ENCODE peak calls at places on chromosome 4, in four cellular contexts. L is left lung, T is progenitor cell of endocrine pancreas, Y is upper lobe of right lung. N is an unnamed sample.

GRCh38 chr4:186934841-186935443 is 211.3 kb upstream of the FAT1 start:
- DNase-seq in L (no peak), T (no peak), Y (no peak), N (no peak)

GRCh38 chr4:98653006-98653405 is 5.4 kb downstream of the TSPAN5 start:
- DNase-seq in L (no peak), T (no peak), Y (no peak), N (no peak)

GRCh38 chr4:126582737-126583136 is 1050.0 kb upstream of the INTU start:
- DNase-seq in L (peak; percentile 24), T (no peak), Y (no peak), N (no peak)

GRCh38 chr4:80309301-80310004 is 26.1 kb upstream of the CFAP299 start:
- DNase-seq in L (no peak), T (no peak), Y (no peak), N (no peak)

GRCh38 chr4:15182600-15183222 is 180.4 kb downstream of the CPEB2 start:
- DNase-seq in L (no peak), T (no peak), Y (no peak), N (no peak)

GRCh38 chr4:66691101-66691500 is 854.2 kb downstream of the CENPC start:
- DNase-seq in L (no peak), T (no peak), Y (no peak), N (no peak)

GRCh38 chr4:80446248-80446647 is 110.7 kb downstream of the CFAP299 start:
- DNase-seq in L (no peak), T (no peak), Y (no peak), N (no peak)

GRCh38 chr4:6464842-6465588 is 7.4 kb downstream of the PPP2R2C start:
- DNase-seq in L (no peak), T (no peak), Y (no peak), N (no peak)

GRCh38 chr4:134202136-134202535 is 547 bp upstream of the PABPC4L start:
- DNase-seq in L (no peak), T (no peak), Y (no peak), N (no peak)

GRCh38 chr4:16192631-16193483 is 33.4 kb downstream of the TAPT1 start:
- DNase-seq in L (no peak), T (no peak), Y (no peak), N (no peak)

DNA sequence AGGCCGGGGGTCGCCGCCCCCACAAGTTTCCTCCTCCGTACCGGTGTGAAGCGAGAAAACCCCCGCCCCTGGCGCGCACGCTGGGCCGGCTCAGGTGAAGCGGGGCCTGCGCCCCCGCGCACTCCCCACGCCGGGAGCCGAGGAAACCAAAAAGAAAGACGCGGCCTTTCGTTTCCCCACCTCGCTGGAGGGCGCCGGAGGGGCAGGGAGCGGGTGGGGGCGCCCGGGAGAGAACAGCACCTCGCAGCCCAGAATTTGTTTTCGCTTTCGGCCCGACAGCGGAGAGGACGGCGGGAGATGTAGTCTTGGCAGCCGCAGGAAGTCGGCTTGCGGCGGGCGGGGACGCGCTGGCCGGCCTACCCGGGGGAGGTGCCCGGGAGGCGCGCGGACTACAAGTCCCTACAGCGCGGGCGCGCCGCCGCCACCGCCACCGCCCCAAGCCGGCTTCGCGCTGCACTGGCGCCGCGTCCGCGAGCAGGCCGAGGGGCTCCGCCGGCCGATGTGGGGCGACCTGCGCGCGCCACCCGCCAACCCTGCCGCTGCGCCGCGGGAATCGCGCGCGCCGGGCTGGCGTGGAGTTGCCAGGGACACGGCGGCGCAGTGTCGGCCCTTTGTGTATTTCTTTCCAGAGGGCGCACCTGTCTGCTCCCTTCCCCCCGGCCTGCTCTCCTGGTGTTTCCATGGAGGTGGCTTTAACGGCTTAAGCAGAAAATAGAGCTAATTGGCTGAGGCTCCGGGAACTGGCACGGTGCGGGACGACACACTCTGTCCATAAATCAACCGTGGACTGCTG is at the start of gene OTUD4:
- DNase-seq in L (peak; percentile 100), T (peak; percentile 93), Y (peak; percentile 98), N (peak; percentile 91)
- TF ChIP-seq CTCF in L (no peak), T (peak; percentile 31), Y (peak; percentile 30), N (no peak)

DNA sequence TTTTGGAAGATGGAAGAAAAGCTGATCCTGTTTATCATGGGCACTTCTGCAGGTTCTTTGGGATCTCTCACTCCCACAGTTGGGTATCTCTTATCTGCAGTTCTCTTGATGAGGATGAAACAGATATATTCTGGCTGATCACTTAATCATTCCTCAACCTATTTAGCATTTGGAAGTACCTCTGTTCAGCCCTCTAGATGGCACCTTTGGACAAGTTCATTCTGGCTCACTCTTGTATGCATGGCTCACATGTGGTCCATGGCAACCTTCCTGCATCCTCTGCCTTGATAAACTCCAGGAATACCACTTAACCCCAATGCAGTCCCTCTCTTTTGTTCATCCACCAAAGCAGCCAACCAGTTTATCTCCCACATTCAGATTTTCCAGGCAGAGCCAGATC is 74.2 kb downstream of the SMARCA5 start:
- DNase-seq in L (no peak), T (no peak), Y (no peak), N (no peak)
- TF ChIP-seq CTCF in L (no peak), T (no peak), Y (no peak), N (no peak)

GRCh38 chr4:69060651-69061308 is 35.5 kb upstream of the UGT2B7 start:
- DNase-seq in L (no peak), T (no peak), Y (no peak), N (no peak)
- TF ChIP-seq CTCF in L (no peak), T (no peak), Y (no peak), N (no peak)

DNA sequence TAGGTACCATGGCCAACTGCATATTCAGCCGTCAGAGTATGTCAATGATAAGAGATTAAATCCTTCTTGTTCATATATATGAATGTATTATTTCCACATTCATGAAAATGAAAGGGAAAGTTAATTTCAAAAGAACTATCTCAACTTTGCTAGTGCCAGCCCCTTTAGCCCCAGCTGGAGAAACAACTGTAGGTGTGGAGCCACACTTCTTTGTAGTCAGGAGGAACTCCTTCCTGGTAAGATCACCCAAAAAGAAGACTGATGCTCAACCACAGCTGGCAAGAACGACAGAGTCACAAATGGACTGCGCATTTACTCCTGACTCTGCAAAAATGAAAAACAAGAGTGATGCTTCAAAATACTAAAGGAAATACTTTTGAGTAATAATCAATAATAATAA is 136.3 kb downstream of the RASL11B start:
- DNase-seq in L (no peak), T (no peak), Y (no peak), N (no peak)
- TF ChIP-seq CTCF in L (no peak), T (no peak), Y (no peak), N (no peak)

DNA sequence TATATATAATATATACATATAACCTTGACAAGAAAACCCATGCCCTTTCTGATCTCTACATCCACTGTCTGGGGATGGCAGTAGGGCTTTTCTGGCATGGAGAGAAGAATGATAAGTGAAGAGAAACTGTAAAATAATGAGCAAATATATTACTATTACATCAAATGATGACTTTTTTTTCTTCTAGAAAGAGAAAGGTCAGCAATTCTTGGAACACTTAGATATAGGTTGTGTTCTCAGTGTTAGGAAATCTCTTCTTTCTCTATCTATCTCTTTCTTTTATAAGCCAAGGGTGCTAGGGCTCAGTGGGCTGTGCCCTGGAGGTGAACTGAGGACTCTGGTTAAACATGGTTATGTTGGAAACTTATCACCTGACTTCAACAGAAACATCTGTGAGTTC is 265.0 kb downstream of the GBA3 start:
- DNase-seq in L (no peak), T (no peak), Y (no peak), N (no peak)
- TF ChIP-seq CTCF in L (no peak), T (no peak), Y (no peak), N (no peak)

GRCh38 chr4:10728016-10728415 is 43.4 kb upstream of the CLNK start:
- DNase-seq in L (no peak), T (no peak), Y (no peak), N (no peak)
- TF ChIP-seq CTCF in L (no peak), T (no peak), Y (no peak), N (no peak)

N was measured in activated B cell treated with CpG ODN at 0.5 μM for 24 hours.